ENCODE peak calls at places on chromosome 12, in seven cellular contexts. T, D, A, N, E, H and Q are unnamed samples.

GRCh38 chr12:101127521-101128219 is 82.4 kb downstream of the SLC5A8 start:
- DNase-seq in T (no peak), D (no peak), A (peak), N (no peak), E (peak), H (peak), Q (peak)

GRCh38 chr12:23282701-23283100 is 657.7 kb downstream of the ETNK1 start:
- DNase-seq in T (no peak), D (no peak), A (no peak), N (no peak), E (no peak), H (no peak), Q (no peak)

GRCh38 chr12:75438052-75438754 is 42.4 kb upstream of the GLIPR1 start:
- DNase-seq in T (no peak), D (no peak), A (no peak), N (no peak), E (no peak), H (no peak), Q (no peak)

GRCh38 chr12:16075887-16076286 is 164.8 kb downstream of the DERA start:
- DNase-seq in T (no peak), D (no peak), A (no peak), N (no peak), E (no peak), H (no peak), Q (no peak)

GRCh38 chr12:76043377-76043776 is 11.8 kb upstream of the PHLDA1 start:
- DNase-seq in T (no peak), D (no peak), A (no peak), N (no peak), E (no peak), H (no peak), Q (no peak)

GRCh38 chr12:100741084-100741711 is 53.4 kb upstream of the ANO4 start:
- DNase-seq in T (peak), D (no peak), A (peak), N (no peak), E (peak), H (peak), Q (no peak)

GRCh38 chr12:120724720-120725119 is 906 bp upstream of the ACADS start:
- DNase-seq in T (no peak), D (no peak), A (no peak), N (no peak), E (no peak), H (no peak), Q (no peak)

GRCh38 chr12:52371716-52372115 is 4.4 kb upstream of the KRT85 start:
- DNase-seq in T (no peak), D (no peak), A (no peak), N (no peak), E (no peak), H (no peak), Q (no peak)

GRCh38 chr12:63021126-63021525 is 86.2 kb upstream of the PPM1H start:
- DNase-seq in T (peak), D (no peak), A (no peak), N (no peak), E (no peak), H (no peak), Q (no peak)

GRCh38 chr12:94148841-94149780 is 734 bp downstream of the PLXNC1 start:
- DNase-seq in T (peak), D (peak), A (peak), N (peak), E (peak), H (peak), Q (no peak)

GRCh38 chr12:121786441-121786825 is 7.1 kb downstream of the RHOF start:
- DNase-seq in T (no peak), D (no peak), A (peak), N (peak), E (peak), H (no peak), Q (peak)

GRCh38 chr12:93234641-93235040 is 143.1 kb upstream of the NUDT4 start:
- DNase-seq in T (no peak), D (peak), A (no peak), N (peak), E (no peak), H (no peak), Q (no peak)

GRCh38 chr12:62438098-62438692 is 28.4 kb upstream of the MON2 start:
- DNase-seq in T (peak), D (no peak), A (peak), N (peak), E (peak), H (peak), Q (no peak)

GRCh38 chr12:45914090-45914489 is 76.3 kb downstream of the SCAF11 start:
- DNase-seq in T (no peak), D (no peak), A (peak), N (no peak), E (peak), H (peak), Q (peak)

GRCh38 chr12:115966376-115966775 is 311.1 kb downstream of the MED13L start:
- DNase-seq in T (no peak), D (no peak), A (no peak), N (no peak), E (no peak), H (no peak), Q (no peak)

GRCh38 chr12:70645494-70646317 is 8.5 kb upstream of the PTPRB start:
- DNase-seq in T (no peak), D (peak), A (peak), N (peak), E (peak), H (no peak), Q (peak)

GRCh38 chr12:51390457-51391046 is 654 bp downstream of the GALNT6 start:
- DNase-seq in T (peak), D (no peak), A (no peak), N (no peak), E (no peak), H (no peak), Q (no peak)

GRCh38 chr12:10574307-10574706 is 39.1 kb downstream of the MAGOHB start:
- DNase-seq in T (no peak), D (no peak), A (no peak), N (no peak), E (no peak), H (no peak), Q (no peak)

GRCh38 chr12:54591001-54591591 is 2.6 kb upstream of the PPP1R1A start:
- DNase-seq in T (no peak), D (no peak), A (peak), N (no peak), E (peak), H (no peak), Q (no peak)

GRCh38 chr12:109928058-109928656 is 28.1 kb downstream of the TCHP start:
- DNase-seq in T (no peak), D (no peak), A (no peak), N (no peak), E (no peak), H (no peak), Q (no peak)

GRCh38 chr12:68177562-68177961 is 18.0 kb upstream of the IFNG start:
- DNase-seq in T (no peak), D (no peak), A (no peak), N (no peak), E (no peak), H (no peak), Q (no peak)

GRCh38 chr12:122980192-122981035 is at the start of gene ARL6IP4:
- DNase-seq in T (peak), D (peak), A (peak), N (peak), E (peak), H (peak), Q (no peak)

GRCh38 chr12:46478123-46478522 is 105.5 kb upstream of the SLC38A2 start:
- DNase-seq in T (no peak), D (no peak), A (no peak), N (no peak), E (no peak), H (no peak), Q (no peak)

GRCh38 chr12:120853188-120853587 is 51.0 kb downstream of the SPPL3 start:
- DNase-seq in T (no peak), D (no peak), A (no peak), N (no peak), E (peak), H (no peak), Q (no peak)

GRCh38 chr12:50913224-50913623 is 39.1 kb upstream of the HIGD1C start:
- DNase-seq in T (no peak), D (no peak), A (no peak), N (no peak), E (no peak), H (no peak), Q (no peak)

GRCh38 chr12:34607520-34608195 is 585.4 kb downstream of the ALG10 start:
- DNase-seq in T (no peak), D (no peak), A (peak), N (no peak), E (no peak), H (no peak), Q (no peak)

GRCh38 chr12:18140969-18141368 is 51.0 kb upstream of the RERGL start:
- DNase-seq in T (no peak), D (no peak), A (no peak), N (no peak), E (peak), H (no peak), Q (no peak)

GRCh38 chr12:63913929-63914328 is 69.4 kb downstream of the SRGAP1 start:
- DNase-seq in T (no peak), D (no peak), A (no peak), N (no peak), E (no peak), H (no peak), Q (no peak)

GRCh38 chr12:5716991-5717390 is 228.1 kb downstream of the ANO2 start:
- DNase-seq in T (no peak), D (no peak), A (no peak), N (no peak), E (no peak), H (no peak), Q (no peak)